ENCODE peak calls at places on chromosomes 6 and 20, in ten cellular contexts. A is sciatic nerve; S is EL; X is adrenal gland; O is SW 1271; T is activated CD4-positive, alpha-beta T cell treated with anti-CD3 and anti-CD28 coated beads, Interleukin-2, amount 10 ng/mL, durations not matched to agents 24 days and 14 days; B is astrocyte; L is left cardiac atrium; P is activated naive CD8-positive, alpha-beta T cell treated with anti-CD3 and anti-CD28 coated beads, Interleukin-2, amount 50 U/mL, for 16 hours; W is mucosa of gallbladder. D is an unnamed sample.

GRCh38 chr6:127582777-127583462 is 5.9 kb downstream of the C6orf58 start:
- DNase-seq in A (no peak), S (peak), X (no peak), O (peak), T (no peak), B (peak), L (no peak), P (no peak), W (no peak), D (no peak)

GRCh38 chr20:33210371-33210770 is 6.8 kb upstream of the BPIFA3 start:
- DNase-seq in A (no peak), S (no peak), X (no peak), O (no peak), T (no peak), B (no peak), L (no peak), P (no peak), W (no peak), D (no peak)

GRCh38 chr6:133099573-133099972 is 141.6 kb upstream of the EYA4 start:
- DNase-seq in A (no peak), S (peak), X (no peak), O (peak), T (no peak), B (peak), L (no peak), P (no peak), W (no peak), D (no peak)

GRCh38 chr6:42276008-42276890 is 58.6 kb upstream of the MRPS10 start:
- DNase-seq in A (no peak), S (no peak), X (no peak), O (no peak), T (no peak), B (no peak), L (peak), P (no peak), W (peak), D (no peak)

GRCh38 chr6:160104821-160105517 is 16.6 kb upstream of the SLC22A1 start:
- DNase-seq in A (no peak), S (no peak), X (no peak), O (no peak), T (no peak), B (no peak), L (no peak), P (no peak), W (no peak), D (no peak)

GRCh38 chr6:9540534-9541126 is 874.2 kb downstream of the TFAP2A start:
- DNase-seq in A (no peak), S (peak), X (no peak), O (peak), T (peak), B (peak), L (no peak), P (no peak), W (no peak), D (no peak)

GRCh38 chr20:3846740-3847418 is at the start of gene MAVS:
- DNase-seq in A (peak), S (peak), X (peak), O (peak), T (peak), B (peak), L (peak), P (peak), W (peak), D (peak)

GRCh38 chr6:44917430-44917829 is 410.7 kb upstream of the RUNX2 start:
- DNase-seq in A (no peak), S (peak), X (no peak), O (no peak), T (no peak), B (no peak), L (no peak), P (no peak), W (no peak), D (no peak)

GRCh38 chr6:49978332-49979226 is 9.2 kb upstream of the DEFB113 start:
- DNase-seq in A (no peak), S (no peak), X (no peak), O (no peak), T (no peak), B (no peak), L (no peak), P (no peak), W (no peak), D (no peak)

GRCh38 chr6:17865798-17866725 is 121.4 kb downstream of the KIF13A start:
- DNase-seq in A (peak), S (peak), X (peak), O (peak), T (no peak), B (peak), L (peak), P (no peak), W (peak), D (peak)

GRCh38 chr20:8244637-8245036 is 112.6 kb downstream of the PLCB1 start:
- DNase-seq in A (no peak), S (peak), X (peak), O (no peak), T (no peak), B (peak), L (no peak), P (no peak), W (peak), D (peak)

GRCh38 chr6:10451394-10451793 is 36.5 kb upstream of the TFAP2A start:
- DNase-seq in A (no peak), S (no peak), X (no peak), O (no peak), T (no peak), B (no peak), L (no peak), P (no peak), W (no peak), D (no peak)

GRCh38 chr6:74479420-74479819 is 726.4 kb downstream of the COL12A1 start:
- DNase-seq in A (no peak), S (no peak), X (no peak), O (no peak), T (no peak), B (no peak), L (no peak), P (no peak), W (no peak), D (no peak)

GRCh38 chr6:49384913-49385312 is 78.1 kb downstream of the MMUT start:
- DNase-seq in A (no peak), S (no peak), X (no peak), O (no peak), T (no peak), B (no peak), L (no peak), P (no peak), W (no peak), D (no peak)

GRCh38 chr6:100001915-100002388 is 7.9 kb upstream of the MCHR2 start:
- DNase-seq in A (peak), S (peak), X (peak), O (peak), T (peak), B (peak), L (peak), P (no peak), W (peak), D (peak)

GRCh38 chr6:119444642-119445557 is 95.3 kb upstream of the MAN1A1 start:
- DNase-seq in A (no peak), S (no peak), X (no peak), O (no peak), T (no peak), B (peak), L (no peak), P (no peak), W (no peak), D (no peak)

GRCh38 chr6:160067564-160067963 is 54.1 kb upstream of the SLC22A1 start:
- DNase-seq in A (no peak), S (no peak), X (no peak), O (no peak), T (no peak), B (no peak), L (no peak), P (no peak), W (no peak), D (no peak)

GRCh38 chr6:144104898-144105487 is 9.6 kb upstream of the SF3B5 start:
- DNase-seq in A (no peak), S (peak), X (peak), O (peak), T (peak), B (peak), L (no peak), P (peak), W (peak), D (peak)

GRCh38 chr6:150566486-150566885 is 33.2 kb upstream of the PLEKHG1 start:
- DNase-seq in A (no peak), S (no peak), X (no peak), O (no peak), T (no peak), B (no peak), L (no peak), P (no peak), W (no peak), D (peak)

GRCh38 chr20:5835234-5835845 is 85.1 kb downstream of the SHLD1 start:
- DNase-seq in A (no peak), S (peak), X (peak), O (peak), T (peak), B (peak), L (peak), P (no peak), W (no peak), D (no peak)

GRCh38 chr6:7146079-7146828 is 38.5 kb downstream of the RREB1 start:
- DNase-seq in A (peak), S (peak), X (peak), O (no peak), T (peak), B (peak), L (peak), P (no peak), W (peak), D (peak)

GRCh38 chr20:6956056-6956455 is 188.6 kb downstream of the BMP2 start:
- DNase-seq in A (no peak), S (no peak), X (no peak), O (no peak), T (no peak), B (no peak), L (no peak), P (no peak), W (no peak), D (no peak)

GRCh38 chr6:137487181-137487910 is 6.8 kb downstream of the OLIG3 start:
- DNase-seq in A (no peak), S (no peak), X (no peak), O (no peak), T (peak), B (no peak), L (no peak), P (no peak), W (no peak), D (no peak)

GRCh38 chr20:45038747-45039469 is 62.0 kb downstream of the KCNS1 start:
- DNase-seq in A (no peak), S (peak), X (no peak), O (peak), T (no peak), B (no peak), L (no peak), P (no peak), W (no peak), D (no peak)

GRCh38 chr6:7454696-7455095 is 65.1 kb downstream of the RIOK1 start:
- DNase-seq in A (no peak), S (no peak), X (no peak), O (no peak), T (no peak), B (no peak), L (no peak), P (no peak), W (no peak), D (no peak)

GRCh38 chr6:44064089-44064947 is 62.9 kb downstream of the MRPL14 start:
- DNase-seq in A (peak), S (peak), X (peak), O (no peak), T (peak), B (peak), L (peak), P (no peak), W (peak), D (no peak)

GRCh38 chr20:11153819-11154218 is 480.0 kb upstream of the JAG1 start:
- DNase-seq in A (no peak), S (peak), X (no peak), O (no peak), T (no peak), B (peak), L (no peak), P (no peak), W (no peak), D (no peak)

GRCh38 chr6:22145823-22146379 is 150.9 kb downstream of the PRL start:
- DNase-seq in A (no peak), S (peak), X (no peak), O (peak), T (peak), B (peak), L (no peak), P (no peak), W (peak), D (peak)

D was measured in colonic mucosa.